ENCODE peak calls at places on chromosomes 2 and 18, in eight cellular contexts. Z, P, E, M, B, R, Q and D are unnamed samples. For H4K20me1, the result is how much of the 10 kb centered on the place peaks cover.

GRCh38 chr2:117958186-117958585 is 55.7 kb downstream of the CCDC93 start:
- DNase-seq in R (no peak), Q (peak), B (no peak), P (peak), E (peak), M (no peak), Z (no peak), D (peak)

GRCh38 chr2:72953528-72953927 is 36.2 kb downstream of the EMX1 start:
- DNase-seq in Z (no peak), B (no peak), Q (no peak), E (no peak), M (no peak), P (no peak), R (no peak), D (no peak)

GRCh38 chr2:119024152-119024551 is 82.2 kb downstream of the MARCO start:
- DNase-seq in Z (no peak), B (no peak), R (no peak), Q (no peak), E (no peak), M (no peak), P (no peak), D (no peak)

GRCh38 chr2:33788044-33788443 is 188.9 kb upstream of the FAM98A start:
- DNase-seq in M (no peak), Q (no peak), P (no peak), E (no peak), B (no peak), Z (no peak), R (no peak), D (no peak)

GRCh38 chr18:6509417-6510198 is 94.9 kb upstream of the L3MBTL4 start:
- DNase-seq in Z (no peak), P (peak), R (no peak), B (peak), M (no peak), E (peak), Q (peak), D (no peak)

GRCh38 chr2:200337621-200338020 is 31.1 kb downstream of the SPATS2L start:
- DNase-seq in E (no peak), B (no peak), Z (no peak), Q (no peak), P (no peak), R (no peak), M (no peak), D (no peak)

GRCh38 chr2:85269959-85270358 is 57.8 kb downstream of the TGOLN2 start:
- DNase-seq in Q (no peak), E (no peak), B (no peak), Z (no peak), M (no peak), R (no peak), P (no peak), D (no peak)

GRCh38 chr2:186713664-186714063 is 19.8 kb downstream of the FAM171B start:
- DNase-seq in R (no peak), P (no peak), Z (no peak), Q (no peak), M (no peak), B (no peak), E (no peak), D (no peak)

GRCh38 chr2:188808921-188809320 is 165.3 kb upstream of the COL3A1 start:
- DNase-seq in Q (peak), M (no peak), P (peak), E (no peak), R (no peak), Z (no peak), B (no peak), D (no peak)

GRCh38 chr2:182406221-182406620 is 20.6 kb downstream of the PDE1A start:
- DNase-seq in Z (no peak), M (no peak), E (no peak), P (peak), B (no peak), Q (no peak), R (no peak), D (no peak)

GRCh38 chr2:118224144-118224887 is 136.0 kb downstream of the INSIG2 start:
- DNase-seq in Q (no peak), M (peak), B (peak), P (peak), Z (no peak), R (no peak), E (peak), D (no peak)

GRCh38 chr2:85954192-85954900 is 65.6 kb upstream of the ST3GAL5 start:
- DNase-seq in P (no peak), M (no peak), B (no peak), E (no peak), Q (no peak), Z (no peak), R (no peak), D (no peak)

GRCh38 chr2:232689152-232689910 is 7.8 kb upstream of the GIGYF2 start:
- DNase-seq in M (no peak), P (peak), Z (no peak), Q (no peak), R (no peak), E (no peak), B (no peak), D (peak)

GRCh38 chr2:58895849-58896248 is 654.7 kb upstream of the FANCL start:
- DNase-seq in Z (no peak), R (no peak), P (no peak), Q (no peak), E (no peak), B (no peak), M (no peak), D (no peak)

GRCh38 chr2:213188971-213189899 is 37.8 kb upstream of the IKZF2 start:
- DNase-seq in B (peak), Q (no peak), P (peak), E (peak), Z (no peak), R (no peak), M (no peak), D (no peak)

GRCh38 chr2:128775401-128776285 is 457.0 kb upstream of the HS6ST1 start:
- DNase-seq in B (no peak), Z (no peak), M (no peak), P (no peak), Q (no peak), R (no peak), E (no peak), D (no peak)

GRCh38 chr2:19851116-19851515 is 50.7 kb downstream of the TTC32 start:
- DNase-seq in R (no peak), Q (peak), M (no peak), Z (no peak), B (peak), P (no peak), E (no peak), D (peak)

GRCh38 chr2:187307606-187308005 is 140.4 kb downstream of the CALCRL start:
- DNase-seq in Z (no peak), R (no peak), E (no peak), Q (no peak), M (no peak), P (no peak), B (no peak), D (no peak)

GRCh38 chr2:229445013-229445412 is 173.9 kb upstream of the PID1 start:
- DNase-seq in M (no peak), Z (peak), E (peak), Q (peak), B (no peak), R (peak), P (peak), D (peak)

GRCh38 chr2:68385232-68385906 is 20.3 kb downstream of the PLEK start:
- DNase-seq in P (no peak), Q (no peak), M (peak), Z (no peak), B (peak), R (no peak), E (no peak), D (no peak)

GRCh38 chr2:47022399-47022798 is 106.8 kb upstream of the MCFD2 start:
- DNase-seq in P (no peak), B (no peak), M (no peak), R (no peak), Z (no peak), E (no peak), Q (no peak), D (no peak)

GRCh38 chr18:23136326-23137092 is 1.2 kb downstream of the CABLES1 start:
- DNase-seq in E (peak), Q (peak), R (no peak), B (peak), Z (no peak), M (no peak), P (peak), D (no peak)

GRCh38 chr2:234165421-234165820 is 114.9 kb downstream of the SPP2 start:
- DNase-seq in R (no peak), E (peak), Q (peak), P (no peak), B (no peak), M (no peak), Z (no peak), D (peak)

GRCh38 chr2:38074775-38075435 is 1.0 kb downstream of the CYP1B1 start:
- DNase-seq in E (peak), R (no peak), P (peak), M (no peak), B (peak), Z (no peak), Q (no peak), D (peak)

GRCh38 chr2:68040078-68040477 is 22.7 kb downstream of the C1D start:
- DNase-seq in Z (no peak), R (no peak), Q (no peak), E (no peak), M (no peak), P (peak), B (no peak), D (no peak)

GRCh38 chr2:45000921-45001628 is 8.2 kb downstream of the SIX2 start:
- DNase-seq in Z (no peak), E (peak), R (no peak), M (no peak), Q (no peak), P (no peak), B (peak), D (no peak)

GRCh38 chr18:13565228-13565627 is 161.1 kb downstream of the FAM210A start:
- DNase-seq in B (no peak), E (no peak), Q (no peak), M (no peak), P (no peak), R (no peak), Z (no peak), D (no peak)

GRCh38 chr2:53442783-53443182 is 324.8 kb upstream of the CHAC2 start:
- DNase-seq in B (peak), Z (no peak), M (no peak), Q (no peak), E (peak), R (no peak), P (no peak), D (peak)

GRCh38 chr2:56204556-56204955 is 20.8 kb downstream of the CCDC85A start:
- DNase-seq in P (no peak), R (no peak), E (no peak), M (no peak), Q (peak), B (no peak), Z (no peak), D (no peak)

GRCh38 chr2:56208380-56208779 is 24.6 kb downstream of the CCDC85A start:
- DNase-seq in M (no peak), Z (no peak), Q (no peak), B (no peak), P (no peak), R (no peak), E (no peak), D (no peak)

GRCh38 chr2:56207760-56208159 is 24.0 kb downstream of the CCDC85A start:
- DNase-seq in R (no peak), P (no peak), B (no peak), E (no peak), M (no peak), Z (no peak), Q (no peak), D (no peak)

GRCh38 chr2:56209701-56210100 is 25.9 kb downstream of the CCDC85A start:
- DNase-seq in R (no peak), P (no peak), B (no peak), E (no peak), Z (no peak), Q (no peak), M (no peak), D (no peak)

DNA sequence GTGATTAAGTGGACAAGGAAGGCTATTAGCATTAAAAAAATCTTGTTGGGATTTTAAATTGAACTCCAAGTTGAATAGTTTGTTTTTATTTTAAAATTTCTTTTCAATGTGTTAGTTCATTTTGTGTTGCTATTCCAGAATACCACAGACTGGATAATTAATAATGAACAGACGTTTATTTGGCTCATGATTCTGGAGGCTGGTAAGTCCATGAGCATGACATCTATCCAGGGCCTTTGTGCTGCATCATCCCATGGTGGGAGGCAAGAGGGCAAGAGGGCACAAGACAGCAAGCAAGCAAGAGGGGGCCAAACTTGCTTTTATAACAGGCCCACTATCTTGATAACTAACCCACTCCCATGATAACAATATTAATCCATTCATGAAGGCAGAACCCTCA is 22.5 kb downstream of the CCDC85A start:
- DNase-seq in Z (no peak), E (no peak), Q (no peak), R (no peak), P (no peak), B (no peak), M (no peak), D (no peak)
- H3K4me3 ChIP-seq in Z (no peak), E (no peak), Q (no peak), R (no peak), P (no peak), B (no peak), M (no peak), D (no peak)

GRCh38 chr2:134138115-134138514 is 115.8 kb upstream of the MGAT5 start:
- DNase-seq in Z (no peak), B (no peak), R (no peak), E (no peak), P (no peak), M (no peak), Q (no peak), D (no peak)

GRCh38 chr2:134134827-134135226 is 119.0 kb upstream of the MGAT5 start:
- DNase-seq in P (no peak), Z (no peak), M (no peak), R (no peak), Q (no peak), E (no peak), B (no peak), D (no peak)

GRCh38 chr2:134136702-134137101 is 117.2 kb upstream of the MGAT5 start:
- DNase-seq in E (no peak), R (no peak), P (no peak), B (no peak), Q (no peak), Z (no peak), M (no peak), D (no peak)

GRCh38 chr2:134135793-134136192 is 118.1 kb upstream of the MGAT5 start:
- DNase-seq in Q (no peak), R (no peak), M (no peak), E (no peak), P (no peak), B (no peak), Z (no peak), D (no peak)

DNA sequence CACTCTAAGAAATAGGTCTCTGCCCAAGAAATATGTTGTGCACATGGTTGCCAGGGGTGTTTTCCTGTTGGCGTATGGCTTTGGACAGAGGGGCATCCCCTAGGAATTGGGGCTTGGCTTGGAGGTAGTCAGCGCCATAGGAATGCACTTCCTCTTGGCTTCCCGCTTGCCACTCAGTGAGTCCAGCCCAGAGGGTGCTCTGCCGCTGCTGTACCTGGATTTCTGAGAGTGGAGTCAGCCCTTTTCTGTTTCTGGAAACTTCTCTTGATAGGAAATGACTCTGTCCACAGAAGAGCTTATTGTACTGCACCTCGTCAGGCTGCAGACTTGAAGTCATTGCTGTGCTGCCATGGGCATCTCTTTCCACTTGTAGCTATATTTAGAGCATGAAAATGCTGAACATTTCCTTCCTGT is 116.7 kb upstream of the MGAT5 start:
- DNase-seq in R (peak), Z (no peak), E (no peak), M (no peak), Q (no peak), P (peak), B (no peak), D (peak)
- H4K20me1 ChIP-seq in R (under half), Z (under half), E (under half), M (under half), Q (under half), P (under half), B (half or more), D (under half)

DNA sequence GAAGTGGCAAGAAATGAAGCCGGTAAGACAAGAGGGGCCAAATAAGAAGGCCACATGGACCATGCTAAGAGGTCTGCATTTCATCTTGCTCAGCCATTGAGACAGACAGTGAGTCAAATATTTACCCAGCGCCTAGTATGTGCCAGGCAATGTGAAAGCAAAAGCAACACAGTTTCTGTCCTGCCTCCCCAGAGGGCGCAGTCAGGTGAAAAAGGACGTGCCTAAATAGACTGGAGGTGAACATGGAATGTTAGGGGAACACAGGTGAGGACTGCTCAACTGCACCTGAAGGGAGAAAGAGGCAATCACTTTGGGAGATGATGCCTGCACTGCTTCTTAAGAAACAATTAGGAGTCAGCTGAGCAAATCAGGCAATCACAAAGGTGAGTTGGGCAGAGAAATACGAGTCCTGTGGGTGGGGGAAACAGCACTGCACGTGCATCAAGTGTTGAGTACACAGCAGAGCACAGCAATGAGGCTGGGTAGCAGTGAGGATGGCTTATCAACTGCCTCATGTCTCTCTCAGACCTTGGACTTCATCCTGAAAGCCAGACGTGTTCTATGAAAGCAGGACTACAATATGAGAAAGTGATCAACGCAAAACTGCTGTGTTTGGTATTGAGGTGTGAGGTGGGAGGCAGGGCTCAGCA is 218.3 kb upstream of the SMAD7 start:
- DNase-seq in E (peak), Z (no peak), B (no peak), M (peak), Q (no peak), P (no peak), R (no peak), D (no peak)
- H3K4me3 ChIP-seq in E (no peak), Z (no peak), B (no peak), M (peak), Q (no peak), P (no peak), R (no peak), D (no peak)

DNA sequence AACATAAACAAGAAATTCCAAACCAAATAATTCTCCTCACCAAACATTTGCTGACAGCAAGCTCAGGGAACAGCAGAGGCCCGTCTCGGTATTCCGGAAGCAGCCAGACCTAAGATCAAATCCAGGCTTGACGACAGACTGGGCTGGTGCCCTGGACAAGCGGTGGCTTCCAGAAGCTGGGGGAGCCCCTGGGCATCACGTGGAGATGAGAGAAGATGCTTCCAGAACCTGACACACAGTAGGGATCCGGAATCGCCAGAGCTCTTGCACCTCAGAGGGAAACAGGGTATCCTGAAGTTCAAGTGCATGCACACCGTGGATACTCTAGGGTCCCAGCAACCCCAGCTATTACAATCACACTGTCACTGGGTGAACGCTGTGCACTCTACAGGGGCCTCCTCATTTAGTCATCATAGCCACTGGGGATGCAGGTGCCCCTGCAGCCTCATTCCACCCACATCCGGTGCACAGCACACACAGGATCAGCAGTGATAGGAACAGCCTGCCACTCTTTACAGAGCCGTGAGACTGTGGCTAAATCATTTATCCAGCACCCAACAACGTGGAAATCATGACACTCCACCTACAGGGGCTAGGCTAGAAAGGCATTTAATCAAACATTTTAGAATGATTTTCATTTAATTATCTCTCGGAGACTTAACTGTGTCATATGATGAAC is 102.6 kb downstream of the HDAC4 start:
- DNase-seq in R (no peak), E (no peak), B (no peak), Z (no peak), M (peak), P (no peak), Q (no peak), D (no peak)
- H4K20me1 ChIP-seq in R (under half), E (under half), B (half or more), Z (under half), M (under half), P (under half), Q (under half), D (under half)

GRCh38 chr2:240831594-240832204 is 11.7 kb upstream of the KIF1A start:
- DNase-seq in Z (no peak), M (no peak), Q (no peak), E (no peak), R (no peak), B (peak), P (no peak), D (no peak)
- H3K4me3 ChIP-seq in Z (peak), M (peak), Q (peak), E (no peak), R (peak), B (peak), P (peak), D (no peak)

GRCh38 chr2:173943139-173943538 is 22.0 kb downstream of the SP3 start:
- DNase-seq in B (no peak), Z (no peak), Q (no peak), E (no peak), P (no peak), R (no peak), M (no peak), D (no peak)
- H4K20me1 ChIP-seq in B (half or more), Z (under half), Q (under half), E (half or more), P (under half), R (under half), M (half or more), D (under half)

GRCh38 chr2:54725343-54726099 is 2.1 kb downstream of the EML6 start:
- DNase-seq in R (no peak), Z (no peak), M (peak), E (no peak), Q (no peak), P (no peak), B (peak), D (no peak)
- H3K4me3 ChIP-seq in R (no peak), Z (no peak), M (peak), E (no peak), Q (peak), P (peak), B (peak), D (no peak)